ENCODE peak calls at places on chromosomes 7 and 10, in ten cellular contexts. M is A549; O is tibial artery; A is CD8-positive, alpha-beta T cell; Q is neural progenitor cell; X is foreskin keratinocyte; I is tibial nerve; N is HL-60; R is heart left ventricle; V is sigmoid colon. T is an unnamed sample.

GRCh38 chr10:18178862-18179483 is 38.7 kb downstream of the CACNB2 start:
- DNase-seq in N (no peak), I (no peak), A (no peak), V (no peak), X (no peak), O (no peak), Q (no peak), M (no peak), R (no peak), T (no peak)

GRCh38 chr7:43137811-43138210 is 25.4 kb downstream of the HECW1 start:
- DNase-seq in R (no peak), X (no peak), O (no peak), Q (no peak), M (no peak), I (no peak), N (no peak), A (no peak), V (no peak), T (no peak)

GRCh38 chr7:5283421-5284303 is 919 bp downstream of the SLC29A4 start:
- DNase-seq in X (no peak), O (no peak), N (no peak), I (no peak), M (peak), A (no peak), V (no peak), R (no peak), Q (peak), T (peak)

GRCh38 chr10:47410862-47411261 is 26.8 kb upstream of the ZNF488 start:
- DNase-seq in V (no peak), A (no peak), O (no peak), R (no peak), M (no peak), X (no peak), I (no peak), Q (no peak), N (no peak), T (no peak)

GRCh38 chr7:127582361-127582760 is 3.0 kb downstream of the GCC1 start:
- DNase-seq in R (peak), I (no peak), M (no peak), X (no peak), V (peak), O (no peak), Q (no peak), A (no peak), N (no peak), T (no peak)

GRCh38 chr7:134520130-134520529 is 7.2 kb upstream of the AKR1B10 start:
- DNase-seq in X (no peak), A (no peak), M (peak), N (no peak), V (no peak), O (no peak), Q (no peak), R (no peak), I (no peak), T (no peak)

GRCh38 chr7:139657749-139658148 is 120.0 kb downstream of the HIPK2 start:
- DNase-seq in X (no peak), I (no peak), R (no peak), A (no peak), V (no peak), Q (no peak), M (no peak), N (no peak), O (no peak), T (no peak)

GRCh38 chr10:61821153-61821552 is 80.3 kb upstream of the ARID5B start:
- DNase-seq in A (no peak), M (no peak), Q (no peak), I (no peak), R (no peak), V (no peak), N (no peak), O (no peak), X (peak), T (no peak)

GRCh38 chr10:72808001-72808400 is 85.5 kb upstream of the OIT3 start:
- DNase-seq in O (no peak), X (no peak), A (no peak), N (no peak), I (no peak), R (no peak), Q (no peak), V (no peak), M (no peak), T (no peak)

GRCh38 chr10:74502963-74503608 is 323.3 kb upstream of the KAT6B start:
- DNase-seq in N (no peak), O (no peak), M (no peak), A (no peak), X (peak), R (no peak), V (no peak), Q (no peak), I (no peak), T (peak)

GRCh38 chr7:151853896-151854807 is 22.8 kb downstream of the PRKAG2 start:
- DNase-seq in M (no peak), V (no peak), Q (peak), A (no peak), X (no peak), N (no peak), I (no peak), O (peak), R (peak), T (no peak)

GRCh38 chr7:117807688-117808087 is 65.6 kb downstream of the CTTNBP2 start:
- DNase-seq in I (no peak), O (no peak), A (no peak), V (no peak), M (no peak), N (no peak), Q (no peak), X (no peak), R (no peak), T (no peak)

GRCh38 chr10:65518379-65518778 is 1407.5 kb upstream of the LRRTM3 start:
- DNase-seq in I (no peak), Q (no peak), R (no peak), N (no peak), O (no peak), V (no peak), X (no peak), M (no peak), A (no peak), T (no peak)

GRCh38 chr7:333399-333776 is 43.4 kb downstream of the FOXL3 start:
- DNase-seq in R (peak), M (peak), V (peak), X (no peak), N (no peak), O (no peak), Q (peak), I (no peak), A (no peak), T (peak)

GRCh38 chr10:96645191-96645721 is 58.4 kb upstream of the TM9SF3 start:
- DNase-seq in O (peak), M (no peak), X (no peak), I (no peak), Q (no peak), V (no peak), A (no peak), N (peak), R (peak), T (no peak)

GRCh38 chr7:151838861-151839381 is 38.0 kb downstream of the PRKAG2 start:
- DNase-seq in A (peak), Q (no peak), N (peak), O (peak), R (peak), V (no peak), I (no peak), X (no peak), M (no peak), T (no peak)

GRCh38 chr10:113093188-113094113 is 143.4 kb downstream of the TCF7L2 start:
- DNase-seq in R (peak), X (peak), A (no peak), M (peak), I (no peak), V (no peak), N (no peak), O (no peak), Q (no peak), T (peak)

GRCh38 chr10:62153191-62153590 is 115.5 kb downstream of the RTKN2 start:
- DNase-seq in A (no peak), M (no peak), O (no peak), R (no peak), I (no peak), X (peak), Q (no peak), N (no peak), V (no peak), T (no peak)

GRCh38 chr7:112420236-112420945 is 29.9 kb upstream of the IFRD1 start:
- DNase-seq in M (no peak), X (peak), V (no peak), R (no peak), I (no peak), N (no peak), A (no peak), O (no peak), Q (peak), T (peak)

GRCh38 chr7:137462847-137463246 is 119.3 kb upstream of the PTN start:
- DNase-seq in X (no peak), A (no peak), I (no peak), Q (no peak), N (no peak), M (no peak), O (no peak), V (no peak), R (no peak), T (no peak)

GRCh38 chr10:129541208-129541607 is 74.2 kb downstream of the MGMT start:
- DNase-seq in I (no peak), O (no peak), M (no peak), X (no peak), R (no peak), N (no peak), A (no peak), V (no peak), Q (no peak), T (no peak)

GRCh38 chr10:4013651-4014085 is 228.7 kb upstream of the KLF6 start:
- DNase-seq in X (no peak), O (peak), M (no peak), R (no peak), N (no peak), V (no peak), Q (no peak), A (no peak), I (no peak), T (no peak)

GRCh38 chr7:134562136-134562535 is 13.2 kb downstream of the AKR1B15 start:
- DNase-seq in I (no peak), X (peak), V (no peak), Q (no peak), A (no peak), R (no peak), O (no peak), M (no peak), N (no peak), T (no peak)

GRCh38 chr7:56229631-56230030 is 113.4 kb upstream of the NUPR2 start:
- DNase-seq in X (no peak), Q (no peak), M (no peak), N (no peak), R (no peak), V (no peak), O (no peak), I (no peak), A (no peak), T (no peak)

GRCh38 chr10:76553231-76553630 is 1084.4 kb downstream of the KCNMA1 start:
- DNase-seq in Q (no peak), M (no peak), N (no peak), A (no peak), V (no peak), I (no peak), O (no peak), X (no peak), R (no peak), T (no peak)

GRCh38 chr7:66283003-66283920 is 78.1 kb downstream of the TPST1 start:
- DNase-seq in R (no peak), X (peak), I (no peak), A (no peak), O (no peak), N (no peak), Q (no peak), M (peak), V (no peak), T (peak)

GRCh38 chr10:15588635-15589081 is 131.1 kb downstream of the ITGA8 start:
- DNase-seq in Q (no peak), R (no peak), X (no peak), M (no peak), I (no peak), A (no peak), N (no peak), V (no peak), O (no peak), T (no peak)

GRCh38 chr10:18230794-18231193 is 90.6 kb downstream of the CACNB2 start:
- DNase-seq in M (no peak), R (no peak), Q (no peak), I (no peak), X (no peak), O (no peak), N (no peak), A (no peak), V (no peak), T (no peak)

GRCh38 chr10:38156416-38157269 is 62.5 kb downstream of the ZNF37A start:
- DNase-seq in V (no peak), I (no peak), O (no peak), X (no peak), M (no peak), R (no peak), N (no peak), A (no peak), Q (no peak), T (no peak)

GRCh38 chr10:24858244-24858907 is 94.0 kb downstream of the PRTFDC1 start:
- DNase-seq in M (no peak), N (no peak), O (no peak), Q (no peak), I (no peak), R (no peak), V (no peak), A (no peak), X (peak), T (peak)

GRCh38 chr10:99938563-99938962 is 71.2 kb downstream of the DNMBP start:
- DNase-seq in X (no peak), Q (no peak), A (no peak), N (no peak), M (no peak), R (no peak), I (no peak), O (no peak), V (no peak), T (no peak)

GRCh38 chr10:33271969-33272583 is 62.4 kb downstream of the NRP1 start:
- DNase-seq in O (no peak), N (no peak), A (no peak), R (no peak), M (no peak), I (no peak), V (no peak), X (no peak), Q (no peak), T (no peak)
- H3K27ac ChIP-seq in O (peak), N (no peak), A (no peak), R (peak), M (peak), I (no peak), V (peak), X (no peak), Q (no peak), T (no peak)

DNA sequence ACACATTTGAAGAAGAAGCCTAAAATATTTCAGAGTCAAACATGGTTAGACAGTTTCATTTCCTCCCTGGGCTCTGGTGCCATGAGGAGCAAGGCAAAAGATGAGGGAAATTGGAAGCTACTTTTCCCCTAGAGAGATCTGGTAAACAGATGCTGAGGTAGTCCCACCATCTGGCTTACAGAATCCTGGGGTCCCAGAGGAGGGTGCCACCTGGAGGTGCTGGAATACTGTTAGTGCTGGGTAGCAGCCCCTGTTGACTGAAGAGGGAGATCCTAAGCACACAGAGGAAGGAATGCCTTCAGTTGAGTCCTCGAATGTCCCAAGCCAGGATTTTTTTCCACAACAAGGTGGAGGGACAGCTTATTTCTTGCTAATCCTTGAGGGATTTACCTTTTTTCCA is 160.1 kb downstream of the FZD1 start:
- DNase-seq in Q (peak), R (no peak), I (no peak), A (no peak), X (no peak), M (no peak), O (no peak), N (no peak), V (no peak), T (no peak)
- TF ChIP-seq CTCF in Q (peak), R (peak), I (no peak), A (no peak), X (no peak), M (no peak), O (no peak), N (no peak), V (no peak), T (no peak)

GRCh38 chr7:4189151-4189570 is 492.9 kb upstream of the FOXK1 start:
- DNase-seq in R (peak), O (peak), M (no peak), A (no peak), Q (peak), V (peak), X (peak), N (no peak), I (peak), T (peak)
- H3K27ac ChIP-seq in R (no peak), O (peak), M (no peak), A (no peak), Q (no peak), V (peak), X (no peak), N (no peak), I (no peak), T (peak)

GRCh38 chr7:26500749-26501352 is 209.2 kb downstream of the SNX10 start:
- DNase-seq in R (no peak), Q (peak), N (peak), I (no peak), V (no peak), A (no peak), X (peak), M (peak), O (no peak), T (peak)
- TF ChIP-seq CTCF in R (peak), Q (peak), N (peak), I (no peak), V (peak), A (peak), X (peak), M (peak), O (no peak), T (peak)

GRCh38 chr10:121694327-121694965 is 96.2 kb upstream of the FGFR2 start:
- DNase-seq in N (no peak), R (no peak), V (no peak), X (peak), A (no peak), I (no peak), O (no peak), M (no peak), Q (no peak), T (no peak)
- H3K27ac ChIP-seq in N (no peak), R (no peak), V (no peak), X (peak), A (no peak), I (no peak), O (no peak), M (no peak), Q (no peak), T (no peak)

GRCh38 chr10:82037076-82037475 is 162.1 kb downstream of the NRG3 start:
- DNase-seq in V (peak), N (no peak), I (no peak), M (no peak), Q (no peak), X (no peak), R (no peak), A (no peak), O (no peak), T (no peak)
- TF ChIP-seq CTCF in V (no peak), N (no peak), I (no peak), M (no peak), Q (no peak), X (no peak), R (no peak), A (no peak), O (no peak), T (no peak)

GRCh38 chr7:107998150-107998549 is 4.8 kb downstream of the LAMB1 start:
- DNase-seq in X (no peak), V (no peak), O (no peak), N (no peak), A (no peak), I (no peak), Q (no peak), R (no peak), M (no peak), T (no peak)
- H3K27ac ChIP-seq in X (no peak), V (peak), O (no peak), N (no peak), A (no peak), I (no peak), Q (no peak), R (peak), M (peak), T (no peak)